ENCODE peak calls at places on chromosomes 1 and 21, in four cellular contexts. One of them, this sample, is unnamed.

GRCh38 chr1:240232548-240232947 is 140.9 kb downstream of the FMN2 start:
- DNase-seq in activated gamma-delta T cell treated with Interleukin-2 at 50 U/mL for 16 hours: no peak
- DNase-seq in effector memory CD4-positive, alpha-beta T cell: no peak
- DNase-seq in GM13977: no peak
- DNase-seq in this sample: no peak

GRCh38 chr1:174023438-174023837 is 1.3 kb upstream of the RC3H1 start:
- DNase-seq in activated gamma-delta T cell treated with Interleukin-2 at 50 U/mL for 16 hours: no peak
- DNase-seq in GM13977: no peak
- DNase-seq in effector memory CD4-positive, alpha-beta T cell: no peak
- DNase-seq in this sample: no peak

GRCh38 chr1:240073097-240073496 is 18.6 kb upstream of the FMN2 start:
- DNase-seq in effector memory CD4-positive, alpha-beta T cell: no peak
- DNase-seq in activated gamma-delta T cell treated with Interleukin-2 at 50 U/mL for 16 hours: no peak
- DNase-seq in GM13977: no peak
- DNase-seq in this sample: no peak

GRCh38 chr21:31875424-31876097 is 2.7 kb downstream of the HUNK start:
- DNase-seq in GM13977: no peak
- DNase-seq in activated gamma-delta T cell treated with Interleukin-2 at 50 U/mL for 16 hours: no peak
- DNase-seq in effector memory CD4-positive, alpha-beta T cell: no peak
- DNase-seq in this sample: peak; percentile 10

GRCh38 chr21:45911806-45912325 is 69.7 kb upstream of the COL6A1 start:
- DNase-seq in effector memory CD4-positive, alpha-beta T cell: no peak
- DNase-seq in activated gamma-delta T cell treated with Interleukin-2 at 50 U/mL for 16 hours: no peak
- DNase-seq in GM13977: no peak
- DNase-seq in this sample: no peak

GRCh38 chr1:45097944-45098343 is 85.9 kb downstream of the UROD start:
- DNase-seq in activated gamma-delta T cell treated with Interleukin-2 at 50 U/mL for 16 hours: no peak
- DNase-seq in effector memory CD4-positive, alpha-beta T cell: no peak
- DNase-seq in GM13977: no peak
- DNase-seq in this sample: no peak

GRCh38 chr1:216055004-216055403 is 368.2 kb downstream of the USH2A start:
- DNase-seq in activated gamma-delta T cell treated with Interleukin-2 at 50 U/mL for 16 hours: no peak
- DNase-seq in effector memory CD4-positive, alpha-beta T cell: no peak
- DNase-seq in GM13977: no peak
- DNase-seq in this sample: no peak

GRCh38 chr1:16215882-16216753 is 3.7 kb upstream of the ARHGEF19 start:
- DNase-seq in GM13977: peak; percentile 83
- DNase-seq in activated gamma-delta T cell treated with Interleukin-2 at 50 U/mL for 16 hours: peak; percentile 50
- DNase-seq in effector memory CD4-positive, alpha-beta T cell: peak; percentile 65
- DNase-seq in this sample: peak; percentile 80

GRCh38 chr1:17096584-17096983 is 22.7 kb downstream of the PADI2 start:
- DNase-seq in activated gamma-delta T cell treated with Interleukin-2 at 50 U/mL for 16 hours: no peak
- DNase-seq in GM13977: no peak
- DNase-seq in effector memory CD4-positive, alpha-beta T cell: no peak
- DNase-seq in this sample: no peak

GRCh38 chr1:29297476-29297875 is 61.2 kb downstream of the PTPRU start:
- DNase-seq in GM13977: no peak
- DNase-seq in effector memory CD4-positive, alpha-beta T cell: no peak
- DNase-seq in activated gamma-delta T cell treated with Interleukin-2 at 50 U/mL for 16 hours: no peak
- DNase-seq in this sample: no peak

GRCh38 chr1:94124538-94124937 is 3.6 kb upstream of the ABCA4 start:
- DNase-seq in effector memory CD4-positive, alpha-beta T cell: no peak
- DNase-seq in GM13977: no peak
- DNase-seq in activated gamma-delta T cell treated with Interleukin-2 at 50 U/mL for 16 hours: no peak
- DNase-seq in this sample: no peak

GRCh38 chr1:4033129-4033676 is 133.1 kb upstream of the C1orf174 start:
- DNase-seq in activated gamma-delta T cell treated with Interleukin-2 at 50 U/mL for 16 hours: no peak
- DNase-seq in effector memory CD4-positive, alpha-beta T cell: no peak
- DNase-seq in GM13977: no peak
- DNase-seq in this sample: no peak

GRCh38 chr1:18899363-18900049 is 2.8 kb downstream of the ALDH4A1 start:
- DNase-seq in GM13977: no peak
- DNase-seq in activated gamma-delta T cell treated with Interleukin-2 at 50 U/mL for 16 hours: no peak
- DNase-seq in effector memory CD4-positive, alpha-beta T cell: no peak
- DNase-seq in this sample: no peak

GRCh38 chr21:29221259-29221744 is 77.4 kb upstream of the BACH1 start:
- DNase-seq in GM13977: no peak
- DNase-seq in effector memory CD4-positive, alpha-beta T cell: no peak
- DNase-seq in activated gamma-delta T cell treated with Interleukin-2 at 50 U/mL for 16 hours: no peak
- DNase-seq in this sample: no peak

GRCh38 chr1:46681333-46682034 is 9.8 kb downstream of the TEX38 start:
- DNase-seq in GM13977: no peak
- DNase-seq in activated gamma-delta T cell treated with Interleukin-2 at 50 U/mL for 16 hours: no peak
- DNase-seq in effector memory CD4-positive, alpha-beta T cell: no peak
- DNase-seq in this sample: no peak

GRCh38 chr1:218524526-218524925 is 179.4 kb downstream of the TGFB2 start:
- DNase-seq in activated gamma-delta T cell treated with Interleukin-2 at 50 U/mL for 16 hours: no peak
- DNase-seq in effector memory CD4-positive, alpha-beta T cell: no peak
- DNase-seq in GM13977: no peak
- DNase-seq in this sample: no peak

GRCh38 chr21:36320421-36321324 is 676 bp downstream of the MORC3 start:
- DNase-seq in activated gamma-delta T cell treated with Interleukin-2 at 50 U/mL for 16 hours: no peak
- DNase-seq in GM13977: peak; percentile 80
- DNase-seq in effector memory CD4-positive, alpha-beta T cell: peak; percentile 46
- DNase-seq in this sample: peak; percentile 62

GRCh38 chr1:64502924-64503323 is 33.0 kb downstream of the CACHD1 start:
- DNase-seq in GM13977: no peak
- DNase-seq in effector memory CD4-positive, alpha-beta T cell: no peak
- DNase-seq in activated gamma-delta T cell treated with Interleukin-2 at 50 U/mL for 16 hours: no peak
- DNase-seq in this sample: no peak

GRCh38 chr21:36902793-36903192 is 63.7 kb downstream of the HLCS start:
- DNase-seq in activated gamma-delta T cell treated with Interleukin-2 at 50 U/mL for 16 hours: no peak
- DNase-seq in effector memory CD4-positive, alpha-beta T cell: no peak
- DNase-seq in GM13977: no peak
- DNase-seq in this sample: no peak

GRCh38 chr1:15418811-15419515 is 9.3 kb downstream of the EFHD2 start:
- DNase-seq in activated gamma-delta T cell treated with Interleukin-2 at 50 U/mL for 16 hours: no peak
- DNase-seq in effector memory CD4-positive, alpha-beta T cell: no peak
- DNase-seq in GM13977: no peak
- DNase-seq in this sample: peak; percentile 40

GRCh38 chr1:195804547-195804946 is 803.7 kb downstream of the KCNT2 start:
- DNase-seq in activated gamma-delta T cell treated with Interleukin-2 at 50 U/mL for 16 hours: no peak
- DNase-seq in GM13977: no peak
- DNase-seq in effector memory CD4-positive, alpha-beta T cell: no peak
- DNase-seq in this sample: no peak

GRCh38 chr1:1361982-1362423 is 3.6 kb upstream of the MXRA8 start:
- DNase-seq in GM13977: no peak
- DNase-seq in activated gamma-delta T cell treated with Interleukin-2 at 50 U/mL for 16 hours: no peak
- DNase-seq in effector memory CD4-positive, alpha-beta T cell: no peak
- DNase-seq in this sample: no peak

GRCh38 chr1:109785446-109786106 is 21.9 kb upstream of the EPS8L3 start:
- DNase-seq in GM13977: no peak
- DNase-seq in effector memory CD4-positive, alpha-beta T cell: no peak
- DNase-seq in activated gamma-delta T cell treated with Interleukin-2 at 50 U/mL for 16 hours: no peak
- DNase-seq in this sample: no peak

GRCh38 chr1:41245659-41246058 is 3.6 kb upstream of the SCMH1 start:
- DNase-seq in GM13977: no peak
- DNase-seq in activated gamma-delta T cell treated with Interleukin-2 at 50 U/mL for 16 hours: no peak
- DNase-seq in effector memory CD4-positive, alpha-beta T cell: no peak
- DNase-seq in this sample: no peak

GRCh38 chr1:59071289-59071688 is 225.6 kb upstream of the FGGY start:
- DNase-seq in GM13977: no peak
- DNase-seq in activated gamma-delta T cell treated with Interleukin-2 at 50 U/mL for 16 hours: peak; percentile 24
- DNase-seq in effector memory CD4-positive, alpha-beta T cell: no peak
- DNase-seq in this sample: no peak

GRCh38 chr1:200992382-200993101 is 31.0 kb downstream of the KIF21B start:
- DNase-seq in activated gamma-delta T cell treated with Interleukin-2 at 50 U/mL for 16 hours: no peak
- DNase-seq in effector memory CD4-positive, alpha-beta T cell: no peak
- DNase-seq in GM13977: no peak
- DNase-seq in this sample: no peak

GRCh38 chr1:228668553-228669400 is 66.5 kb upstream of the RHOU start:
- DNase-seq in activated gamma-delta T cell treated with Interleukin-2 at 50 U/mL for 16 hours: no peak
- DNase-seq in GM13977: no peak
- DNase-seq in effector memory CD4-positive, alpha-beta T cell: no peak
- DNase-seq in this sample: no peak

GRCh38 chr1:234979316-234980223 is 149.1 kb downstream of the TOMM20 start:
- DNase-seq in GM13977: no peak
- DNase-seq in effector memory CD4-positive, alpha-beta T cell: no peak
- DNase-seq in activated gamma-delta T cell treated with Interleukin-2 at 50 U/mL for 16 hours: no peak
- DNase-seq in this sample: no peak

GRCh38 chr21:36553406-36553805 is 73.5 kb upstream of the CLDN14 start:
- DNase-seq in GM13977: no peak
- DNase-seq in activated gamma-delta T cell treated with Interleukin-2 at 50 U/mL for 16 hours: no peak
- DNase-seq in effector memory CD4-positive, alpha-beta T cell: no peak
- DNase-seq in this sample: no peak

GRCh38 chr1:84619383-84620093 is 45.3 kb upstream of the CTBS start:
- DNase-seq in activated gamma-delta T cell treated with Interleukin-2 at 50 U/mL for 16 hours: no peak
- DNase-seq in effector memory CD4-positive, alpha-beta T cell: no peak
- DNase-seq in GM13977: peak; percentile 19
- DNase-seq in this sample: no peak

GRCh38 chr1:223776826-223777454 is 64.6 kb downstream of the CAPN2 start:
- DNase-seq in GM13977: no peak
- DNase-seq in effector memory CD4-positive, alpha-beta T cell: no peak
- DNase-seq in activated gamma-delta T cell treated with Interleukin-2 at 50 U/mL for 16 hours: no peak
- DNase-seq in this sample: peak; percentile 33

GRCh38 chr1:4130096-4130495 is 230.0 kb upstream of the C1orf174 start:
- DNase-seq in effector memory CD4-positive, alpha-beta T cell: no peak
- DNase-seq in activated gamma-delta T cell treated with Interleukin-2 at 50 U/mL for 16 hours: no peak
- DNase-seq in GM13977: no peak
- DNase-seq in this sample: no peak

GRCh38 chr1:110677016-110677415 is 2.3 kb upstream of the KCNA3 start:
- DNase-seq in effector memory CD4-positive, alpha-beta T cell: no peak
- DNase-seq in GM13977: no peak
- DNase-seq in activated gamma-delta T cell treated with Interleukin-2 at 50 U/mL for 16 hours: no peak
- DNase-seq in this sample: no peak

GRCh38 chr1:107590895-107591622 is 373.9 kb downstream of the VAV3 start:
- DNase-seq in activated gamma-delta T cell treated with Interleukin-2 at 50 U/mL for 16 hours: no peak
- DNase-seq in effector memory CD4-positive, alpha-beta T cell: no peak
- DNase-seq in GM13977: no peak
- DNase-seq in this sample: no peak

GRCh38 chr1:40076895-40077312 is 20.1 kb downstream of the PPT1 start:
- DNase-seq in GM13977: no peak
- DNase-seq in activated gamma-delta T cell treated with Interleukin-2 at 50 U/mL for 16 hours: no peak
- DNase-seq in effector memory CD4-positive, alpha-beta T cell: no peak
- DNase-seq in this sample: no peak

GRCh38 chr1:24501371-24502167 is 1.1 kb upstream of the RCAN3 start:
- DNase-seq in activated gamma-delta T cell treated with Interleukin-2 at 50 U/mL for 16 hours: no peak
- DNase-seq in effector memory CD4-positive, alpha-beta T cell: peak; percentile 27
- DNase-seq in GM13977: peak; percentile 68
- DNase-seq in this sample: peak; percentile 58

GRCh38 chr21:34736116-34736870 is 67.5 kb downstream of the CLIC6 start:
- DNase-seq in effector memory CD4-positive, alpha-beta T cell: no peak
- DNase-seq in activated gamma-delta T cell treated with Interleukin-2 at 50 U/mL for 16 hours: no peak
- DNase-seq in GM13977: no peak
- DNase-seq in this sample: no peak

GRCh38 chr1:41726899-41727748 is 191.6 kb downstream of the HIVEP3 start:
- DNase-seq in activated gamma-delta T cell treated with Interleukin-2 at 50 U/mL for 16 hours: no peak
- DNase-seq in effector memory CD4-positive, alpha-beta T cell: no peak
- DNase-seq in GM13977: peak; percentile 58
- DNase-seq in this sample: peak; percentile 95

This sample was measured in Karpas-422.